ENCODE peak calls at places on chromosomes 13 and 19, in five cellular contexts. One of them, this sample, is unnamed.

GRCh38 chr13:95536629-95537241 is 15.8 kb upstream of the CLDN10 start:
- DNase-seq in WTC11: no peak
- DNase-seq in adrenal gland: no peak
- DNase-seq in dorsolateral prefrontal cortex: no peak
- DNase-seq in GM23338: peak; percentile 45
- DNase-seq in this sample: no peak

GRCh38 chr19:42553292-42554045 is 25.2 kb upstream of the CEACAM1 start:
- DNase-seq in dorsolateral prefrontal cortex: no peak
- DNase-seq in WTC11: no peak
- DNase-seq in adrenal gland: no peak
- DNase-seq in GM23338: no peak
- DNase-seq in this sample: no peak

GRCh38 chr13:26515721-26516120 is 41.8 kb upstream of the WASF3 start:
- DNase-seq in adrenal gland: no peak
- DNase-seq in dorsolateral prefrontal cortex: no peak
- DNase-seq in WTC11: no peak
- DNase-seq in GM23338: no peak
- DNase-seq in this sample: no peak

GRCh38 chr19:46579286-46579944 is 21.7 kb upstream of the CALM3 start:
- DNase-seq in WTC11: no peak
- DNase-seq in adrenal gland: no peak
- DNase-seq in dorsolateral prefrontal cortex: peak; percentile 53
- DNase-seq in GM23338: peak; percentile 88
- DNase-seq in this sample: peak; percentile 27

GRCh38 chr19:49403404-49404187 is 15.5 kb downstream of the KASH5 start:
- DNase-seq in adrenal gland: no peak
- DNase-seq in GM23338: peak; percentile 96
- DNase-seq in WTC11: peak; percentile 81
- DNase-seq in dorsolateral prefrontal cortex: no peak
- DNase-seq in this sample: no peak

GRCh38 chr19:33906578-33907335 is 110.1 kb downstream of the KCTD15 start:
- DNase-seq in adrenal gland: no peak
- DNase-seq in GM23338: peak; percentile 74
- DNase-seq in dorsolateral prefrontal cortex: no peak
- DNase-seq in WTC11: peak; percentile 60
- DNase-seq in this sample: no peak

GRCh38 chr19:16566161-16566560 is 6.1 kb downstream of the SLC35E1 start:
- DNase-seq in adrenal gland: no peak
- DNase-seq in GM23338: no peak
- DNase-seq in dorsolateral prefrontal cortex: no peak
- DNase-seq in WTC11: no peak
- DNase-seq in this sample: no peak

GRCh38 chr13:48125794-48126228 is 30.9 kb upstream of the MED4 start:
- DNase-seq in dorsolateral prefrontal cortex: no peak
- DNase-seq in GM23338: no peak
- DNase-seq in WTC11: no peak
- DNase-seq in adrenal gland: peak; percentile 54
- DNase-seq in this sample: no peak

GRCh38 chr19:8017808-8018207 is 12.4 kb upstream of the ELAVL1 start:
- DNase-seq in GM23338: peak; percentile 47
- DNase-seq in adrenal gland: no peak
- DNase-seq in dorsolateral prefrontal cortex: no peak
- DNase-seq in WTC11: no peak
- DNase-seq in this sample: peak; percentile 74

GRCh38 chr19:39407644-39408391 is 1.2 kb downstream of the ZFP36 start:
- DNase-seq in adrenal gland: peak; percentile 58
- DNase-seq in WTC11: no peak
- DNase-seq in dorsolateral prefrontal cortex: no peak
- DNase-seq in GM23338: peak; percentile 59
- DNase-seq in this sample: no peak

GRCh38 chr13:51995677-51996551 is 15.3 kb downstream of the ATP7B start:
- DNase-seq in adrenal gland: no peak
- DNase-seq in GM23338: peak; percentile 33
- DNase-seq in dorsolateral prefrontal cortex: no peak
- DNase-seq in WTC11: no peak
- DNase-seq in this sample: no peak

GRCh38 chr19:15288146-15288963 is 44.0 kb downstream of the BRD4 start:
- DNase-seq in GM23338: no peak
- DNase-seq in adrenal gland: no peak
- DNase-seq in WTC11: no peak
- DNase-seq in dorsolateral prefrontal cortex: peak; percentile 87
- DNase-seq in this sample: no peak

GRCh38 chr13:107028751-107029150 is 460.8 kb upstream of the ARGLU1 start:
- DNase-seq in GM23338: no peak
- DNase-seq in WTC11: no peak
- DNase-seq in adrenal gland: peak; percentile 38
- DNase-seq in dorsolateral prefrontal cortex: no peak
- DNase-seq in this sample: no peak

GRCh38 chr13:99464441-99464949 is 36.8 kb upstream of the TM9SF2 start:
- DNase-seq in dorsolateral prefrontal cortex: no peak
- DNase-seq in GM23338: no peak
- DNase-seq in WTC11: no peak
- DNase-seq in adrenal gland: no peak
- DNase-seq in this sample: peak; percentile 24

GRCh38 chr13:78777973-78778372 is 119.0 kb upstream of the OBI1 start:
- DNase-seq in adrenal gland: no peak
- DNase-seq in dorsolateral prefrontal cortex: no peak
- DNase-seq in WTC11: no peak
- DNase-seq in GM23338: no peak
- DNase-seq in this sample: no peak

GRCh38 chr13:20024706-20025105 is 66.2 kb downstream of the ZMYM2 start:
- DNase-seq in WTC11: no peak
- DNase-seq in adrenal gland: no peak
- DNase-seq in dorsolateral prefrontal cortex: no peak
- DNase-seq in GM23338: no peak
- DNase-seq in this sample: no peak

GRCh38 chr19:33416307-33417215 is 43.1 kb downstream of the CEBPG start:
- DNase-seq in dorsolateral prefrontal cortex: peak; percentile 66
- DNase-seq in adrenal gland: peak; percentile 61
- DNase-seq in GM23338: peak; percentile 90
- DNase-seq in WTC11: peak; percentile 87
- DNase-seq in this sample: peak; percentile 87

GRCh38 chr19:9986787-9987281 is 23.5 kb downstream of the COL5A3 start:
- DNase-seq in dorsolateral prefrontal cortex: peak; percentile 55
- DNase-seq in adrenal gland: peak; percentile 29
- DNase-seq in WTC11: no peak
- DNase-seq in GM23338: peak; percentile 50
- DNase-seq in this sample: no peak

GRCh38 chr19:45467115-45467455 is 711 bp upstream of the FOSB start:
- DNase-seq in adrenal gland: no peak
- DNase-seq in WTC11: no peak
- DNase-seq in dorsolateral prefrontal cortex: no peak
- DNase-seq in GM23338: peak; percentile 47
- DNase-seq in this sample: no peak

GRCh38 chr19:38273499-38273898 is 9.1 kb downstream of the SPINT2 start:
- DNase-seq in adrenal gland: no peak
- DNase-seq in GM23338: no peak
- DNase-seq in dorsolateral prefrontal cortex: no peak
- DNase-seq in WTC11: no peak
- DNase-seq in this sample: no peak

GRCh38 chr13:81539643-81540150 is 1198.8 kb upstream of the SPRY2 start:
- DNase-seq in adrenal gland: no peak
- DNase-seq in dorsolateral prefrontal cortex: no peak
- DNase-seq in WTC11: no peak
- DNase-seq in GM23338: peak; percentile 5
- DNase-seq in this sample: no peak

GRCh38 chr19:7229735-7230134 is 64.5 kb downstream of the INSR start:
- DNase-seq in adrenal gland: no peak
- DNase-seq in WTC11: no peak
- DNase-seq in GM23338: no peak
- DNase-seq in dorsolateral prefrontal cortex: no peak
- DNase-seq in this sample: no peak

GRCh38 chr19:6010107-6010506 is 32.2 kb upstream of the RANBP3 start:
- DNase-seq in GM23338: no peak
- DNase-seq in WTC11: no peak
- DNase-seq in dorsolateral prefrontal cortex: no peak
- DNase-seq in adrenal gland: no peak
- DNase-seq in this sample: no peak

GRCh38 chr19:37997911-37998344 is 90.9 kb downstream of the SIPA1L3 start:
- DNase-seq in dorsolateral prefrontal cortex: no peak
- DNase-seq in adrenal gland: peak; percentile 34
- DNase-seq in WTC11: no peak
- DNase-seq in GM23338: no peak
- DNase-seq in this sample: no peak

GRCh38 chr19:10137751-10138682 is 18.3 kb upstream of the EIF3G start:
- DNase-seq in dorsolateral prefrontal cortex: peak; percentile 65
- DNase-seq in GM23338: no peak
- DNase-seq in WTC11: no peak
- DNase-seq in adrenal gland: peak; percentile 35
- DNase-seq in this sample: no peak

GRCh38 chr19:51097166-51097736 is 11.0 kb downstream of the CTU1 start:
- DNase-seq in adrenal gland: peak; percentile 67
- DNase-seq in WTC11: peak; percentile 83
- DNase-seq in GM23338: peak; percentile 83
- DNase-seq in dorsolateral prefrontal cortex: peak; percentile 59
- DNase-seq in this sample: peak; percentile 89

GRCh38 chr19:29855087-29855486 is 43.3 kb downstream of the CCNE1 start:
- DNase-seq in GM23338: peak; percentile 53
- DNase-seq in WTC11: no peak
- DNase-seq in dorsolateral prefrontal cortex: no peak
- DNase-seq in adrenal gland: no peak
- DNase-seq in this sample: no peak

GRCh38 chr13:30806784-30807183 is 71.4 kb downstream of the ALOX5AP start:
- DNase-seq in dorsolateral prefrontal cortex: no peak
- DNase-seq in WTC11: no peak
- DNase-seq in adrenal gland: no peak
- DNase-seq in GM23338: no peak
- DNase-seq in this sample: no peak

GRCh38 chr13:67273001-67273400 is 42.9 kb upstream of the PCDH9 start:
- DNase-seq in WTC11: no peak
- DNase-seq in dorsolateral prefrontal cortex: no peak
- DNase-seq in adrenal gland: no peak
- DNase-seq in GM23338: no peak
- DNase-seq in this sample: no peak

GRCh38 chr19:35557539-35558399 is 5.7 kb downstream of the ATP4A start:
- DNase-seq in dorsolateral prefrontal cortex: no peak
- DNase-seq in adrenal gland: peak; percentile 84
- DNase-seq in GM23338: peak; percentile 95
- DNase-seq in WTC11: peak; percentile 100
- DNase-seq in this sample: peak; percentile 72

GRCh38 chr13:30805603-30806011 is 70.3 kb downstream of the ALOX5AP start:
- DNase-seq in GM23338: peak; percentile 29
- DNase-seq in dorsolateral prefrontal cortex: peak; percentile 62
- DNase-seq in WTC11: no peak
- DNase-seq in adrenal gland: peak; percentile 66
- DNase-seq in this sample: no peak

GRCh38 chr13:105971312-105971711 is 564.1 kb downstream of the EFNB2 start:
- DNase-seq in adrenal gland: no peak
- DNase-seq in dorsolateral prefrontal cortex: no peak
- DNase-seq in WTC11: no peak
- DNase-seq in GM23338: no peak
- DNase-seq in this sample: no peak

GRCh38 chr13:41427700-41428099 is 29.6 kb upstream of the RGCC start:
- DNase-seq in adrenal gland: no peak
- DNase-seq in GM23338: no peak
- DNase-seq in dorsolateral prefrontal cortex: no peak
- DNase-seq in WTC11: no peak
- DNase-seq in this sample: no peak
- TF ChIP-seq CTCF in adrenal gland: no peak
- TF ChIP-seq CTCF in GM23338: no peak
- TF ChIP-seq CTCF in dorsolateral prefrontal cortex: no peak
- TF ChIP-seq CTCF in WTC11: no peak
- TF ChIP-seq CTCF in this sample: no peak

DNA sequence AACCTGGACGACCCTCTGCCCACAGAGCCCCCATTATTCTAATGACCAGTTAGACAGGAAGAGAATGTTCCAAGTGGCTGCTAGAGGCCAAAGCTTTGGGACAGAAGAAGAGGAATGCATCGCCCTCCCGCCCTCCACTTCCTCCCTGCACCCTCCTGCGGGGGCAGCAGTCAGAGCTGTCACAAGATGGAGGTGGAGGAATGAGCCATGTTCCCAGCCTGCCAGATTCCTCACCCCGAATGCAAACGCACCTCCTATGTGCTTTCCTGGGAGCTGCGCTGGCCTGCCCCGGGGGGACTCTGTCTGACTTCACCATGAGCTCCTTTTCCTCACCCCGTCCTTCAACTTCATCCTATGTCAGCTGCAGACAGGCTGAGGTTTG is 1.7 kb downstream of the YJEFN3 start:
- DNase-seq in adrenal gland: no peak
- DNase-seq in GM23338: peak; percentile 71
- DNase-seq in dorsolateral prefrontal cortex: peak; percentile 49
- DNase-seq in WTC11: no peak
- DNase-seq in this sample: no peak
- TF ChIP-seq CTCF in adrenal gland: no peak
- TF ChIP-seq CTCF in GM23338: no peak
- TF ChIP-seq CTCF in dorsolateral prefrontal cortex: no peak
- TF ChIP-seq CTCF in WTC11: no peak
- TF ChIP-seq CTCF in this sample: no peak

DNA sequence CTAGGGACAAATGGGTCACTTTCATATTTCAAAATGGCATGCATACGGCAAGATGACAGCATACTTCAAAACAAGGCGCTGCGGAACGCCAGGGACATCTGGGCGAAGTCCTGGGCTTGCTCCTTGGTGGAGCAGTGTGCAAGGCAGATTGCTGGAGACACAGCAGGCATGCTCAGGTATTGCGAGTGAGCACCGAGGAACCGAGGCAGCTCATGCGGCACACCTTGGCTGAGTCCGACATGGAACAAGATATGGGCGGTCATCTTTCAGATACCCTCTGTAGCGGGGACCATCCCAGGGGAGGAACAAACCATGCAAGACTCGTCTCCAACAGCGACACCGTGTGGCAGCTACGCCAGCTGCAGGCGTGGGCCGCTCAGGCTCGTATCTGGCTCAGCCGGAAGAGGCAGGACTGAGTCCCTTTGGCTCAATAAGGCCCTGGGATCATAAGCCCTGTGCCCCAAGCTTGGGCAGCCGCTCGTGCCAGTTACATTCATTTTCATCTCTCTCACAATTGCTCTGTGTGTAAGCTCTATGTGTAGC is 112.4 kb downstream of the NUFIP1 start:
- DNase-seq in adrenal gland: no peak
- DNase-seq in dorsolateral prefrontal cortex: no peak
- DNase-seq in GM23338: peak; percentile 88
- DNase-seq in WTC11: peak; percentile 90
- DNase-seq in this sample: no peak
- TF ChIP-seq CTCF in adrenal gland: no peak
- TF ChIP-seq CTCF in dorsolateral prefrontal cortex: no peak
- TF ChIP-seq CTCF in GM23338: peak; percentile 94
- TF ChIP-seq CTCF in WTC11: peak; percentile 91
- TF ChIP-seq CTCF in this sample: no peak

DNA sequence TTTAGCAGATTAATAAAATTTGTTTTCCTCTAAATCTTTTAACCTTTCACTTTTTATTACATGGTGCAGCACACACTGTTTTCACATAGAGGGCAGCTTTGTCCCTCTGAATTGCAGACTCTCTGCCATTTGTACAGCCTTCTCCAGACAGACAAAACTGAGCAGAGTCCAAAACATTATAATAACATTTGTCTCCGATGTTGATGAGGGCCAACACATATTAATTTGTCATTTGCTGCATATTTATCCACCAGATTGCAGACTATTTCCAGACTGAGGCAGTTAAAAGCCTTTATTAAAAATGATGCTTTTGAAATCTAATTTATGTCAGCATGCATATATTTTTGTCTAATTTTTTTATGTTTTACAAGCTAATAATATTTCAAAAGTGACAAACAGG is 1251.9 kb upstream of the SLC10A2 start:
- DNase-seq in WTC11: no peak
- DNase-seq in adrenal gland: no peak
- DNase-seq in dorsolateral prefrontal cortex: no peak
- DNase-seq in GM23338: peak; percentile 15
- DNase-seq in this sample: no peak
- TF ChIP-seq CTCF in WTC11: no peak
- TF ChIP-seq CTCF in adrenal gland: no peak
- TF ChIP-seq CTCF in dorsolateral prefrontal cortex: peak; percentile 56
- TF ChIP-seq CTCF in GM23338: peak; percentile 34
- TF ChIP-seq CTCF in this sample: no peak